ENCODE peak calls at places on chromosomes 1 and 21, in ten cellular contexts. A is neural progenitor cell, O is psoas muscle, H is astrocyte of the spinal cord, R is epithelial cell of esophagus, M is fibroblast of lung, B is cardiac muscle cell, W is cardiac fibroblast, Y is Peyer's patch, J is kidney. G is an unnamed sample.
A peak's percentile ranks its signal among the peaks of the same experiment; 100 is the strongest.

GRCh38 chr1:228097333-228098081 is 5.6 kb downstream of the C1orf35 start:
- DNase-seq in B (no peak), O (peak; percentile 19), J (peak; percentile 70), W (no peak), H (no peak), Y (no peak), A (no peak), R (no peak), M (no peak), G (no peak)

GRCh38 chr1:61322008-61322744 is 239.8 kb downstream of the NFIA start:
- DNase-seq in A (no peak), R (peak; percentile 90), B (no peak), J (no peak), O (no peak), W (no peak), H (no peak), M (no peak), Y (no peak), G (no peak)

GRCh38 chr1:2031546-2032540 is 12.7 kb downstream of the GABRD start:
- DNase-seq in J (peak; percentile 69), A (no peak), O (no peak), W (no peak), Y (no peak), B (no peak), R (no peak), M (no peak), H (no peak), G (no peak)

GRCh38 chr1:240027059-240027462 is 64.6 kb upstream of the FMN2 start:
- DNase-seq in B (peak; percentile 55), J (no peak), W (peak; percentile 65), M (peak; percentile 41), H (peak; percentile 63), R (peak; percentile 44), O (no peak), Y (no peak), A (peak; percentile 71), G (peak; percentile 72)

GRCh38 chr1:15739745-15740144 is 2.6 kb upstream of the TMEM82 start:
- DNase-seq in O (no peak), B (no peak), R (no peak), H (no peak), W (no peak), M (no peak), A (no peak), J (no peak), Y (no peak), G (no peak)

GRCh38 chr1:174884001-174884400 is 115.7 kb upstream of the CACYBP start:
- DNase-seq in W (no peak), J (no peak), Y (no peak), B (no peak), O (no peak), A (no peak), M (no peak), R (no peak), H (no peak), G (no peak)

GRCh38 chr21:38619865-38620513 is 121.7 kb upstream of the ERG start:
- DNase-seq in A (no peak), J (no peak), O (peak; percentile 65), M (peak; percentile 94), B (peak; percentile 91), R (peak; percentile 81), Y (no peak), W (peak; percentile 82), H (no peak), G (no peak)

GRCh38 chr1:16165548-16165947 is 9.7 kb upstream of the EPHA2 start:
- DNase-seq in Y (no peak), H (no peak), M (no peak), O (no peak), R (no peak), J (no peak), B (no peak), A (no peak), W (no peak), G (no peak)

GRCh38 chr1:52670599-52670998 is 27.5 kb downstream of the COA7 start:
- DNase-seq in A (no peak), W (peak; percentile 63), Y (no peak), B (no peak), J (no peak), H (no peak), M (no peak), R (no peak), O (no peak), G (peak; percentile 21)

GRCh38 chr1:203428981-203429599 is 46.5 kb upstream of the PRELP start:
- DNase-seq in W (no peak), M (no peak), A (no peak), H (no peak), Y (no peak), J (no peak), R (peak; percentile 15), O (no peak), B (no peak), G (no peak)

GRCh38 chr1:223233410-223234163 is 90.5 kb upstream of the TLR5 start:
- DNase-seq in J (no peak), B (peak; percentile 73), R (peak; percentile 90), H (peak; percentile 90), O (no peak), M (peak; percentile 96), W (peak; percentile 80), A (no peak), Y (no peak), G (peak; percentile 79)

GRCh38 chr1:218433744-218434143 is 88.6 kb downstream of the TGFB2 start:
- DNase-seq in J (no peak), A (no peak), M (peak; percentile 72), O (no peak), H (peak; percentile 61), Y (no peak), B (peak; percentile 27), W (peak; percentile 34), R (no peak), G (peak; percentile 64)

GRCh38 chr1:44807364-44808062 is 362 bp upstream of the DYNLT4 start:
- DNase-seq in H (peak; percentile 100), M (peak; percentile 100), W (peak; percentile 100), A (peak; percentile 79), J (peak; percentile 99), Y (peak; percentile 99), O (peak; percentile 96), B (peak; percentile 100), R (peak; percentile 97), G (peak; percentile 100)

GRCh38 chr1:44805311-44806024 is 1.7 kb downstream of the DYNLT4 start:
- DNase-seq in A (no peak), Y (no peak), O (no peak), R (no peak), J (peak; percentile 70), W (no peak), H (no peak), B (no peak), M (no peak), G (no peak)

GRCh38 chr1:44806025-44806703 is 987 bp downstream of the DYNLT4 start:
- DNase-seq in A (no peak), O (no peak), W (no peak), B (no peak), H (no peak), Y (no peak), R (no peak), J (peak; percentile 80), M (no peak), G (no peak)

GRCh38 chr1:44808063-44808937 is at the start of gene BTBD19:
- DNase-seq in J (peak; percentile 96), W (peak; percentile 95), Y (no peak), H (peak; percentile 96), M (peak; percentile 93), B (peak; percentile 97), A (peak; percentile 92), R (no peak), O (peak; percentile 85), G (peak; percentile 96)

DNA sequence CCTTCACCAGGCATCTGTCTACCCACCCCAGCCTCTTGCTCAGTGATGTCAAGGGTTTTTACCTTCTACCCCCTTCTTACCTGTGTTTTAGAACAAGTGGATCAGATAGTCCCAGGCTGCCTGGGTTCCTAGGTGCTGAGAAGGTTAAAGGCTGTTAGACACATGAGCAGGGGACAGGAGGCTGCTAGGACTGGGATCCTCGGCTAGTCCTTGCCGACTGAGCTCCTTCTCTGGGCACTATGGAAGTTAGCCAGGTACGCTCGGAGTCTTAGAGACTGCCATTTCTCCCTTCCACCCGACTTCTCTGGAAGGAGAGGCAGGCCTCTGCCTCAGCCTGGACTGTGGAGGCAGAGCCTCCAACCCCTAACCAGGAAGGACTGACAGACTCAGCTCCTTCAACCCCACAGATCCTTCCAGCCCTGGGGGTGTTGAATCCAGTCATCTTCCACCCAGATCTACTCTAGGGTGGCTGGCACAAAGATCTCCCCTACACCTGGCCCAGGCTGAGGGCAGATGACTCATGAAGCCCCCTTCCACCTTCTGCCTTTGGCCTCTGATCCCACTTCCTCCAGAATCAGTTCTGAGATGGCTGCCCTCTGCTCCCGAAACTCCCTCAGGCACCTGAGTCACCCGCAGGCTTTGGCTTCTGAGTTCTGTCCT is at the start of gene DYNLT4:
- DNase-seq in W (no peak), O (no peak), Y (no peak), M (no peak), H (no peak), B (no peak), J (no peak), R (no peak), A (no peak), G (no peak)
- H3K4me3 ChIP-seq in W (peak within 1 kb of the TSS; percentile 57), O (peak within 1 kb of the TSS; percentile 51), Y (peak within 1 kb of the TSS; percentile 30), M (peak within 1 kb of the TSS; percentile 24), H (peak within 1 kb of the TSS; percentile 47), B (no peak within 1 kb of the TSS), J (peak within 1 kb of the TSS; percentile 41), R (no peak within 1 kb of the TSS), A (no peak within 1 kb of the TSS), G (peak within 1 kb of the TSS; percentile 20)

GRCh38 chr1:170765712-170766330 is 101.9 kb downstream of the PRRX1 start:
- DNase-seq in R (peak; percentile 43), H (peak; percentile 58), J (no peak), B (peak; percentile 70), W (peak; percentile 73), O (no peak), Y (no peak), M (peak; percentile 38), A (peak; percentile 13), G (peak; percentile 74)
- TF ChIP-seq CTCF in R (peak; percentile 57), H (peak; percentile 65), J (peak; percentile 20), B (peak; percentile 64), W (peak; percentile 58), O (peak; percentile 69), Y (no peak), M (peak; percentile 70), A (peak; percentile 55), G (peak; percentile 69)

DNA sequence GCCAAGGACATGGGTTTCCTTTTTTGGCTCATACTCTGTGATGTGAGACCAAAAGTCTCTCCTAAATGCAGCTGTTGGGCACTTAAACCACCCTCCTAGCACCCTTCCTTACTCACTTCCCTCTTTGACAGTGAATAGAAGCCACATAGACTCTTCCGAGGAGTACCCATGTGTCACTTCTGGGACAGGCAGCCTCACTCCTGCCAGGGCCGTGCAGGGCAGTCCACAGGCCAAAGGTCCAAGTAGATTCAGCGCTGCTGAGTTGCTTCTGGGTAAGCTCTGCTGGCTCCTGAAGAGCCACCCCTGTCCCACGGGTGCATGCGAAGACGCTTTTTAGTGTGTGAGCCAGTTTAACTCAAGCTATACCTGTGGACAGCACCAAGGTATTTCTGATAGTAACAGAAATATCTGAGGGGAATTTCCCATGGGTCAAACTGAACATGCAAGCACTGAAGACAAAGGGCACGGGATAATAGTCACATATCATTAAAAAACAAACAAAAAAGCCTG is 36.8 kb upstream of the BMP8B start:
- DNase-seq in Y (no peak), M (no peak), B (no peak), R (no peak), H (no peak), W (no peak), O (no peak), J (peak; percentile 51), A (no peak), G (no peak)
- H3K4me3 ChIP-seq in Y (no peak overlapping the region), M (no peak overlapping the region), B (no peak overlapping the region), R (no peak overlapping the region), H (no peak overlapping the region), W (no peak overlapping the region), O (no peak overlapping the region), J (no peak overlapping the region), A (no peak overlapping the region), G (no peak overlapping the region)

GRCh38 chr1:178500091-178500770 is 3.5 kb upstream of the CLEC20A start:
- DNase-seq in Y (no peak), B (no peak), H (no peak), R (no peak), A (peak; percentile 25), J (no peak), O (no peak), M (no peak), W (no peak), G (no peak)
- TF ChIP-seq CTCF in Y (no peak), B (no peak), H (peak; percentile 35), R (no peak), A (peak; percentile 35), J (no peak), O (peak; percentile 5), M (peak; percentile 37), W (peak; percentile 35), G (peak; percentile 39)

G was measured in choroid plexus epithelial cell.